ENCODE peak calls at places on chromosome 22, in nine cellular contexts. One of them, this sample, is unnamed.

GRCh38 chr22:38228873-38229740 is 27.3 kb downstream of the MAFF start:
- DNase-seq in thyroid gland: no peak
- DNase-seq in testis: peak
- DNase-seq in PC-9: peak
- DNase-seq in PC-3: peak
- DNase-seq in A549: peak
- DNase-seq in thoracic aorta: peak
- DNase-seq in lung: no peak
- DNase-seq in neuronal stem cell: no peak
- DNase-seq in this sample: no peak

GRCh38 chr22:48756146-48757111 is 1071.2 kb downstream of the BRD1 start:
- DNase-seq in PC-9: no peak
- DNase-seq in neuronal stem cell: no peak
- DNase-seq in lung: peak
- DNase-seq in thoracic aorta: no peak
- DNase-seq in A549: peak
- DNase-seq in PC-3: no peak
- DNase-seq in testis: peak
- DNase-seq in thyroid gland: no peak
- DNase-seq in this sample: no peak

GRCh38 chr22:17990167-17990566 is 34.2 kb downstream of the MICAL3 start:
- DNase-seq in neuronal stem cell: no peak
- DNase-seq in testis: no peak
- DNase-seq in PC-3: no peak
- DNase-seq in PC-9: no peak
- DNase-seq in lung: no peak
- DNase-seq in thyroid gland: no peak
- DNase-seq in thoracic aorta: no peak
- DNase-seq in A549: no peak
- DNase-seq in this sample: no peak

GRCh38 chr22:37749831-37750595 is 53.2 kb downstream of the TRIOBP start:
- DNase-seq in PC-3: no peak
- DNase-seq in thyroid gland: peak
- DNase-seq in thoracic aorta: no peak
- DNase-seq in A549: no peak
- DNase-seq in neuronal stem cell: no peak
- DNase-seq in lung: no peak
- DNase-seq in PC-9: peak
- DNase-seq in testis: no peak
- DNase-seq in this sample: no peak

GRCh38 chr22:40320687-40321086 is 25.6 kb upstream of the ADSL start:
- DNase-seq in A549: no peak
- DNase-seq in thyroid gland: no peak
- DNase-seq in neuronal stem cell: no peak
- DNase-seq in testis: no peak
- DNase-seq in PC-9: no peak
- DNase-seq in PC-3: no peak
- DNase-seq in lung: no peak
- DNase-seq in thoracic aorta: no peak
- DNase-seq in this sample: no peak

GRCh38 chr22:32462452-32462851 is 1.8 kb downstream of the BPIFC start:
- DNase-seq in neuronal stem cell: no peak
- DNase-seq in testis: no peak
- DNase-seq in lung: no peak
- DNase-seq in A549: no peak
- DNase-seq in thoracic aorta: no peak
- DNase-seq in PC-3: no peak
- DNase-seq in PC-9: no peak
- DNase-seq in thyroid gland: no peak
- DNase-seq in this sample: no peak

GRCh38 chr22:38243007-38243775 is 29.6 kb downstream of the TMEM184B start:
- DNase-seq in A549: peak
- DNase-seq in lung: no peak
- DNase-seq in thoracic aorta: no peak
- DNase-seq in neuronal stem cell: no peak
- DNase-seq in PC-3: no peak
- DNase-seq in testis: peak
- DNase-seq in thyroid gland: no peak
- DNase-seq in PC-9: peak
- DNase-seq in this sample: no peak

GRCh38 chr22:49278357-49278756 is 549.3 kb downstream of the BRD1 start:
- DNase-seq in A549: no peak
- DNase-seq in lung: no peak
- DNase-seq in thyroid gland: no peak
- DNase-seq in neuronal stem cell: no peak
- DNase-seq in PC-9: no peak
- DNase-seq in testis: no peak
- DNase-seq in PC-3: no peak
- DNase-seq in thoracic aorta: no peak
- DNase-seq in this sample: no peak

GRCh38 chr22:39077513-39077840 is 402 bp downstream of the APOBEC3G start:
- DNase-seq in lung: no peak
- DNase-seq in thoracic aorta: no peak
- DNase-seq in thyroid gland: no peak
- DNase-seq in neuronal stem cell: no peak
- DNase-seq in PC-3: no peak
- DNase-seq in PC-9: no peak
- DNase-seq in A549: no peak
- DNase-seq in testis: no peak
- DNase-seq in this sample: no peak

GRCh38 chr22:24564376-24565058 is 8.7 kb downstream of the SNRPD3 start:
- DNase-seq in PC-9: no peak
- DNase-seq in testis: no peak
- DNase-seq in PC-3: no peak
- DNase-seq in thoracic aorta: no peak
- DNase-seq in A549: no peak
- DNase-seq in lung: no peak
- DNase-seq in thyroid gland: no peak
- DNase-seq in neuronal stem cell: no peak
- DNase-seq in this sample: no peak

GRCh38 chr22:39215430-39216142 is 29.2 kb downstream of the PDGFB start:
- DNase-seq in PC-3: no peak
- DNase-seq in thyroid gland: no peak
- DNase-seq in lung: no peak
- DNase-seq in A549: peak
- DNase-seq in neuronal stem cell: no peak
- DNase-seq in testis: no peak
- DNase-seq in PC-9: no peak
- DNase-seq in thoracic aorta: no peak
- DNase-seq in this sample: no peak

GRCh38 chr22:27988704-27989103 is 69.6 kb upstream of the PITPNB start:
- DNase-seq in lung: no peak
- DNase-seq in thyroid gland: no peak
- DNase-seq in PC-3: no peak
- DNase-seq in thoracic aorta: no peak
- DNase-seq in neuronal stem cell: no peak
- DNase-seq in A549: no peak
- DNase-seq in testis: no peak
- DNase-seq in PC-9: no peak
- DNase-seq in this sample: no peak

GRCh38 chr22:44166448-44166847 is 14.3 kb upstream of the PARVG start:
- DNase-seq in thyroid gland: no peak
- DNase-seq in testis: no peak
- DNase-seq in thoracic aorta: no peak
- DNase-seq in neuronal stem cell: no peak
- DNase-seq in PC-9: no peak
- DNase-seq in A549: no peak
- DNase-seq in PC-3: no peak
- DNase-seq in lung: no peak
- DNase-seq in this sample: no peak

DNA sequence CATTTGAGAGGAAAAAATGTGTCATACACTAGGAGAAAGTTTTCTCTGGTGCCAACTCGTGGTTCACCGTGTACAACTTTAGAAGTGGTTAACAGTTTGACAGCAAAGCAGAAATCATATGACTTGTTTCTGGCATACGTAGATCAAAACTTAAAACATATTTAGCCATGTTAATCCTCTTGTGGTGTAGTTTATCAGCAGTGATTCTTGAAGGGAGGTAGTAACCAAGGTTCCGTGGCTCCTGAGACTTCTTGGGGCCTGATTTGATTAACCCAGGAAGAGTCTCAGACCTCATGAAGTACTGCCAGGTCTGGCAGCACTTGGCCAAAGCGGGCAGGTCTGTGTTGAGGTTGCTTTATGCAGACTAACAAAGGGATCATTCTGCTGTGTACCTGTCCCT is 40.5 kb downstream of the SREBF2 start:
- DNase-seq in A549: no peak
- DNase-seq in thyroid gland: no peak
- DNase-seq in PC-9: no peak
- DNase-seq in neuronal stem cell: no peak
- DNase-seq in PC-3: no peak
- DNase-seq in lung: no peak
- DNase-seq in testis: no peak
- DNase-seq in thoracic aorta: no peak
- DNase-seq in this sample: no peak
- H3K27ac ChIP-seq in A549: no peak
- H3K27ac ChIP-seq in thyroid gland: no peak
- H3K27ac ChIP-seq in PC-9: no peak
- H3K27ac ChIP-seq in neuronal stem cell: no peak
- H3K27ac ChIP-seq in PC-3: no peak
- H3K27ac ChIP-seq in lung: no peak
- H3K27ac ChIP-seq in testis: no peak
- H3K27ac ChIP-seq in thoracic aorta: no peak
- H3K27ac ChIP-seq in this sample: no peak

DNA sequence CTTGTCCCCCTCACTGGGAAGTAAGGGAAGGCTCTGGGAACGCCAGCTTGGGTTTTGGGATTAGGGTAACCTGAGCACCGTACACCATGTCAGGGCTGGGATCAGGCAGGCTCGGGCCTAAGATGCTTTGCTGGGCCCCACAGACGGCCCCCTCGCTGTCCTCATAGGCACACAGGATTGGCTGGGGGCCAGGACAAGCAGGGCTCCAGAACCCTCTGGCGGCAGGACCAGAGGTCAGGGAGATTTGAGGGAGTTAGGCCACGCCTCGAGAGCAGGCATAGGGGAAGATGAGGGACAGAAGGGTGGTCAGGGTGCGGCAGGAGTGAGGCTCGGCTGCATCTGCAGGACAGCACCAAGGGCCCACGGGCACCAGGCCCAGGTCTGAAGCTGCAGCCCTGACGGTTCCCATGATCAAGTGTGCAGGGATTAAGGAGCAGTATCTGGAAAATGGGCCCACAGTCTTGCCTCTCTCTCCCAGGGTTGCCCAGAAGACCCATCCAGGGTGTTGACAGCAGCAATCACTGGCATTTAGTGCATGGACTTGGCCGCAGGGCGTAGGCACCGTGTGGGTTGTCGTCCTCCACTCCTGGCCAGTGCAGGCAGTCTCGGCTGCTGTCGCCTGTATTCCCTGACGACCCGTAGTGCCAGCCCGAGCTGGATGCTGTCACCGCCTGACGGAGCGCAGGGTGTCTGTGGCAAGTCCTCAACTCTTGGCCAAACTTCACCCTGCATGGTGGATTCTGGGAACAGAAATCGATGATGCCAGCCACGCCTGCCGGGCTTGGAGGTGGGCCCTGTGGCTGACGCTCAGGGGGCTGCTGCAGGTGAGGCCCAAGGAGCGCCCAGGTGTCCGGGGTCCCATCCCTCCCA is 15.7 kb upstream of the GNB1L start:
- DNase-seq in PC-3: no peak
- DNase-seq in A549: no peak
- DNase-seq in thyroid gland: peak
- DNase-seq in PC-9: no peak
- DNase-seq in lung: no peak
- DNase-seq in neuronal stem cell: no peak
- DNase-seq in testis: no peak
- DNase-seq in thoracic aorta: no peak
- DNase-seq in this sample: no peak
- H3K27ac ChIP-seq in PC-3: no peak
- H3K27ac ChIP-seq in A549: no peak
- H3K27ac ChIP-seq in thyroid gland: no peak
- H3K27ac ChIP-seq in PC-9: no peak
- H3K27ac ChIP-seq in lung: no peak
- H3K27ac ChIP-seq in neuronal stem cell: no peak
- H3K27ac ChIP-seq in testis: no peak
- H3K27ac ChIP-seq in thoracic aorta: no peak
- H3K27ac ChIP-seq in this sample: no peak

DNA sequence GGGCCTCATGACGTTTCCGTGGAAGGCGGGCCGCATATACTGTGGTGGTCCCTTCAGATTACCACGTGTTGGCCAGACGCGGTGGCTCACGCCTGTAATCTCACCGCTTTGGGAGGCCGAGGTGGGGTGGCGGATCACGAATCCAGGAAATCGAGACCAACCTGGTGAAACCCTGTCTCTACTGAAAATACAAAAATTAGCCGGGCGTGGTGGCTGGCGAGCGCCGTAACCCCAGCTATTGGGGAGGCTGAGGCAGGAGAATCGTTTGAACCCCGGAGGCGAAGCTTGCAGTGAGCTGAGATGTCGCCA is 853 bp upstream of the DENND6B start:
- DNase-seq in testis: no peak
- DNase-seq in thyroid gland: no peak
- DNase-seq in lung: no peak
- DNase-seq in PC-9: no peak
- DNase-seq in PC-3: no peak
- DNase-seq in neuronal stem cell: no peak
- DNase-seq in thoracic aorta: no peak
- DNase-seq in A549: no peak
- DNase-seq in this sample: no peak
- H3K27ac ChIP-seq in testis: peak
- H3K27ac ChIP-seq in thyroid gland: peak
- H3K27ac ChIP-seq in lung: peak
- H3K27ac ChIP-seq in PC-9: peak
- H3K27ac ChIP-seq in PC-3: peak
- H3K27ac ChIP-seq in neuronal stem cell: no peak
- H3K27ac ChIP-seq in thoracic aorta: peak
- H3K27ac ChIP-seq in A549: peak
- H3K27ac ChIP-seq in this sample: peak

GRCh38 chr22:46983046-46983445 is 220.6 kb downstream of the TBC1D22A start:
- DNase-seq in lung: no peak
- DNase-seq in testis: no peak
- DNase-seq in thyroid gland: no peak
- DNase-seq in neuronal stem cell: no peak
- DNase-seq in A549: no peak
- DNase-seq in PC-9: no peak
- DNase-seq in PC-3: no peak
- DNase-seq in thoracic aorta: no peak
- DNase-seq in this sample: no peak

GRCh38 chr22:46982635-46983034 is 220.2 kb downstream of the TBC1D22A start:
- DNase-seq in lung: no peak
- DNase-seq in testis: no peak
- DNase-seq in thoracic aorta: no peak
- DNase-seq in thyroid gland: no peak
- DNase-seq in neuronal stem cell: no peak
- DNase-seq in A549: no peak
- DNase-seq in PC-3: no peak
- DNase-seq in PC-9: no peak
- DNase-seq in this sample: no peak

GRCh38 chr22:46985507-46985882 is 223.0 kb downstream of the TBC1D22A start:
- DNase-seq in thoracic aorta: no peak
- DNase-seq in lung: no peak
- DNase-seq in thyroid gland: no peak
- DNase-seq in A549: no peak
- DNase-seq in PC-3: no peak
- DNase-seq in testis: no peak
- DNase-seq in neuronal stem cell: no peak
- DNase-seq in PC-9: no peak
- DNase-seq in this sample: no peak

GRCh38 chr22:46986788-46987187 is 224.3 kb downstream of the TBC1D22A start:
- DNase-seq in testis: no peak
- DNase-seq in PC-3: no peak
- DNase-seq in thoracic aorta: no peak
- DNase-seq in lung: no peak
- DNase-seq in A549: no peak
- DNase-seq in thyroid gland: no peak
- DNase-seq in neuronal stem cell: no peak
- DNase-seq in PC-9: no peak
- DNase-seq in this sample: no peak

GRCh38 chr22:46984751-46985506 is 222.5 kb downstream of the TBC1D22A start:
- DNase-seq in A549: no peak
- DNase-seq in lung: no peak
- DNase-seq in PC-9: peak
- DNase-seq in thyroid gland: no peak
- DNase-seq in neuronal stem cell: no peak
- DNase-seq in PC-3: peak
- DNase-seq in thoracic aorta: no peak
- DNase-seq in testis: no peak
- DNase-seq in this sample: no peak
- H3K27ac ChIP-seq in A549: no peak
- H3K27ac ChIP-seq in lung: no peak
- H3K27ac ChIP-seq in PC-9: peak
- H3K27ac ChIP-seq in thyroid gland: no peak
- H3K27ac ChIP-seq in neuronal stem cell: no peak
- H3K27ac ChIP-seq in PC-3: peak
- H3K27ac ChIP-seq in thoracic aorta: no peak
- H3K27ac ChIP-seq in testis: no peak
- H3K27ac ChIP-seq in this sample: no peak